ENCODE peak calls at places on chromosomes 12 and 14, in four cellular contexts. Z is A549, F is HepG2, O is H1. A is an unnamed sample.

GRCh38 chr12:1890810-1891209 is 27.6 kb downstream of the CACNA2D4 start:
- DNase-seq in Z (no peak), F (no peak), O (no peak), A (no peak)

GRCh38 chr12:112962561-112962960 is 15.8 kb upstream of the OAS2 start:
- DNase-seq in Z (no peak), F (no peak), O (no peak), A (no peak)

GRCh38 chr14:30572237-30572636 is 13.3 kb downstream of the G2E3 start:
- DNase-seq in Z (no peak), F (no peak), O (no peak), A (no peak)

GRCh38 chr12:85874064-85874463 is at the start of gene NTS:
- DNase-seq in Z (peak), F (no peak), O (no peak), A (no peak)

GRCh38 chr12:132610051-132610759 is at the start of gene LRCOL1:
- DNase-seq in Z (no peak), F (no peak), O (no peak), A (no peak)

GRCh38 chr12:54134395-54134794 is 54.4 kb downstream of the SMUG1 start:
- DNase-seq in Z (no peak), F (no peak), O (no peak), A (no peak)

GRCh38 chr12:47547077-47547476 is 158.8 kb downstream of the RPAP3 start:
- DNase-seq in Z (peak), F (no peak), O (no peak), A (peak)

GRCh38 chr12:49296836-49297694 is 2.1 kb downstream of the PRPH start:
- DNase-seq in Z (peak), F (peak), O (peak), A (peak)

GRCh38 chr14:93011650-93012317 is 88.8 kb downstream of the CHGA start:
- DNase-seq in Z (no peak), F (no peak), O (no peak), A (no peak)

GRCh38 chr12:132886529-132887477 is 602 bp downstream of the CHFR start:
- DNase-seq in Z (peak), F (peak), O (no peak), A (peak)

GRCh38 chr12:128814411-128815261 is 9.1 kb downstream of the SLC15A4 start:
- DNase-seq in Z (no peak), F (no peak), O (no peak), A (no peak)

GRCh38 chr12:48351022-48351708 is 446 bp upstream of the ZNF641 start:
- DNase-seq in Z (peak), F (peak), O (no peak), A (peak)

GRCh38 chr12:96143392-96143791 is 50.8 kb upstream of the ELK3 start:
- DNase-seq in Z (no peak), F (no peak), O (no peak), A (no peak)
- TF ChIP-seq RAD21 in Z (no peak), F (no peak), O (no peak), A (no peak)

DNA sequence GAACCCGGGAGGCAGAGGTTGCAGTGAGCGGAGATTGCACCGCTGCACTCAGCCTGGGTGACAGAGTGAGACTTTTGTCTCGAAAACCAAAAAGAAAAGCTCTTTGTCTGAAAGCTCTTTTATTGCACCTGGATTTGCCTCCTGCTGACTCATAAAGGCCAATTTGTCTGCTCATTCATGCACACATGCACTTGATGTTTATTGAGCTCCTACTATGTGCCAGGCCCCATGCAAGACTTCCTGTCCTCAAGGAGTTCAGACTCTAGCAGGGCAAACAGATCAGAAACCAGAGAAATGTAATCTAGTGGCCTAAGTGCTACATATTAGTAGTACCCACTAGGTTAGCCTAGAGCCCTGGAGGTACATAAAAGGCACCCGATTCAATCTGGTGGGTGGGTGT is 16.3 kb upstream of the MLEC start:
- DNase-seq in Z (no peak), F (no peak), O (no peak), A (no peak)
- TF ChIP-seq RNF2 in Z (no peak), F (no peak), O (no peak), A (no peak)

GRCh38 chr12:43964022-43964421 is 128.1 kb downstream of the TMEM117 start:
- DNase-seq in Z (no peak), F (no peak), O (no peak), A (no peak)

GRCh38 chr12:43968736-43969135 is 132.9 kb downstream of the TMEM117 start:
- DNase-seq in Z (no peak), F (no peak), O (no peak), A (no peak)

GRCh38 chr12:43964966-43965365 is 129.1 kb downstream of the TMEM117 start:
- DNase-seq in Z (peak), F (peak), O (no peak), A (no peak)

GRCh38 chr12:43969882-43970281 is 134.0 kb downstream of the TMEM117 start:
- DNase-seq in Z (peak), F (no peak), O (no peak), A (no peak)

DNA sequence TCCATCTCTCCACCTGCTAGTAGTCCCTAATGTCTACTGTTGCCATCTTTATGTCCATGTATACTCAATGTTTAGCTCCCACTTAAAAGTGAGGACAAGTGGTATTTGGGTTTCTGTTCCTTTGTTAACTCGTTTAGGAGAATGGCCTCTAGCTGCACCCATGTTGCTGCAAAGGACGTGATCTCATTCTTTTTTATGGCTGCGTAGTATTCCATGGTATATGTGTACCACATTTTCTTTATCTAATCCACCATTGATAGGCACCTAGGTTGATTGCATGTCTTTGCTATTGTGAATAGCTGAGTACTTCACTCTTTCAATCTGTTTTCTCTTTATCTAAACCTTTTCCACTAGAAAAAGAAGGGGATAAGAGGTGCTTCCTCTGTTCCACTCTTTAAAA is 130.0 kb downstream of the TMEM117 start:
- DNase-seq in Z (no peak), F (no peak), O (no peak), A (no peak)
- TF ChIP-seq RAD21 in Z (no peak), F (no peak), O (no peak), A (no peak)

GRCh38 chr14:76331328-76332011 is 44.5 kb upstream of the ESRRB start:
- DNase-seq in Z (no peak), F (no peak), O (no peak), A (no peak)

GRCh38 chr14:76330411-76331327 is 45.3 kb upstream of the ESRRB start:
- DNase-seq in Z (no peak), F (no peak), O (no peak), A (no peak)

GRCh38 chr14:76328457-76329137 is 47.3 kb upstream of the ESRRB start:
- DNase-seq in Z (no peak), F (peak), O (no peak), A (no peak)

GRCh38 chr14:76329951-76330350 is 46.0 kb upstream of the ESRRB start:
- DNase-seq in Z (no peak), F (no peak), O (no peak), A (no peak)

DNA sequence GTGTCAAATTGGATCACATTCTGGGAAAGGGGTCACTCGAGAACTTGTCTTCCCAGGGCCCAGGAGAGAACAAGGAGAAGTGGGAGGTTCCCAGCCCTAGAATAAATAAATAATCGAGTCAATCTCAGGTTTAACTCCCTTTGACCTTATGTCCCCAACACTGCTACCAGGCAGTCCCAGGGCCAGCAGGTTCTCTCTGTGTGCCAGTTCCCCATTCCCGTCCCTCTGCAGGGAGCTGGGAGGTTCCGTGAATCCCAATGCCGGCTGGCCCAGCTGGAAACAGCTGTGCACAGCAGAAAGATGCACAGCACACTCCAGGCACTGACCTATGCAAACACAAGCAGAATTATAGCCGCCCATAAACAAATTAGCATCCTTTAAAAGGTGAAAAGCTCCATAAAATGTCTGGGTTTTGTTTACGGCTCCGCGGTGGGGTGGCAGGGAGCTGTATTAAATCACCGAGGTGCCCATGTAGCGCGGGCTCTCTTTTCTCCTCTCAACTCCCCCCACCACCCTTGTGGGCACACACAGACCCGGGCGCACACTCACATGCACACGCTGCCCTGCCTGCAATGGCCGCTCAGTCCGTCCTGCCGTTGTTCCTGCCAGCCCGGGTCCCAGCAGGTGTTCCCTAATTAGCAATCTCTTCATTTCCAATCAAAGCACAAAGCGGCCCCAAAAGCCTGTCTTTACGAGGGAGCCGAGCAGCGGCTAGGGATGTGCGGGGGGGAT is 46.6 kb upstream of the ESRRB start:
- DNase-seq in Z (no peak), F (no peak), O (peak), A (no peak)
- TF ChIP-seq RNF2 in Z (no peak), F (no peak), O (no peak), A (no peak)

GRCh38 chr12:31231611-31232360 is 94.2 kb downstream of the SINHCAF start:
- DNase-seq in Z (no peak), F (no peak), O (no peak), A (no peak)
- TF ChIP-seq RAD21 in Z (no peak), F (no peak), O (no peak), A (no peak)

GRCh38 chr12:24933694-24934407 is 15.1 kb downstream of the BCAT1 start:
- DNase-seq in Z (no peak), F (no peak), O (no peak), A (no peak)

GRCh38 chr12:24931666-24932405 is 17.1 kb downstream of the BCAT1 start:
- DNase-seq in Z (no peak), F (no peak), O (no peak), A (no peak)

GRCh38 chr12:24929953-24930352 is 18.9 kb downstream of the BCAT1 start:
- DNase-seq in Z (no peak), F (no peak), O (peak), A (no peak)

GRCh38 chr12:24928131-24928530 is 20.8 kb downstream of the BCAT1 start:
- DNase-seq in Z (no peak), F (no peak), O (no peak), A (no peak)
- TF ChIP-seq RNF2 in Z (no peak), F (no peak), O (no peak), A (no peak)

DNA sequence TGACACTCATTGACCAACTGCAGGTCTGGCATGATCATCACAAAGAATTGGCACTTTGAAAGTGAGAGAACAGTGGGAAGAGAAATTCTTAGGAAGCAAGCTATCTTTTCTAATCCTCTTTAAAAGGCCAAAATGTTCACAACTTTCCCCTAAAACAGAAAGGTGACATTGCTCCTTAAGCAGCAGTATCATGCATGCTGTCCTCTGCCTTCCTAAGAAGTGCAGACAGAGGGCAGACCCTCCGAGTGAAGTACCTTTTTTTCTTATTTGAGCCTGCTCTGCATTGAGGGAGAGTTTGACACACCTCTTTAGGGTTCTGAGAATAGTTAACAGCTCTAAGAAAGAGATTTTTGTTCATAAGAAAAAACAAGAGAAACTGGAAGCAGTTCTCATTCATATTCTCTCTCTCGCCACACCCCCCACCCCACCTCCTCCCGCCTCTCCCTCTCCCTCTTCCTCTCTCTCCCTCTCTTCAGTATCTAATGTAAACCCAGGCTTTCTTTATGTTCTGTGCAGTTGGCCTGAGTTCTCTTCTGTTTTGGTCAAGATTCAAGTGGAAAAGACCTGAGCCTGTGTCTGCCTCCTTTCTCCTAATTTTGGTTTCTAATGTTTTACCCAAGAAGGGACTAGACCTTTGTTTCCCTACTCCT is 709.1 kb downstream of the DIO2 start:
- DNase-seq in Z (no peak), F (no peak), O (no peak), A (no peak)
- TF ChIP-seq RAD21 in Z (no peak), F (no peak), O (peak), A (no peak)

GRCh38 chr12:108831309-108831991 is 25.9 kb downstream of the SSH1 start:
- DNase-seq in Z (no peak), F (no peak), O (no peak), A (no peak)

GRCh38 chr12:108832208-108832607 is 25.2 kb downstream of the SSH1 start:
- DNase-seq in Z (no peak), F (no peak), O (no peak), A (no peak)

GRCh38 chr12:108833757-108834472 is 23.5 kb downstream of the SSH1 start:
- DNase-seq in Z (no peak), F (no peak), O (no peak), A (no peak)

GRCh38 chr12:108833355-108833733 is 24.0 kb downstream of the SSH1 start:
- DNase-seq in Z (peak), F (no peak), O (no peak), A (no peak)

GRCh38 chr12:108832730-108833354 is 24.5 kb downstream of the SSH1 start:
- DNase-seq in Z (peak), F (no peak), O (no peak), A (no peak)
- TF ChIP-seq RNF2 in Z (no peak), F (no peak), O (no peak), A (no peak)

A was measured in K562.